ENCODE peak calls at places on chromosomes 5 and 9, in eight cellular contexts. One of them, this sample, is unnamed. For H3K4me1, the result is how much of the 10 kb centered on the place peaks cover.

GRCh38 chr9:14207352-14207995 is 106.5 kb downstream of the NFIB start:
- DNase-seq in right lobe of liver: no peak
- DNase-seq in ovary: no peak
- DNase-seq in HepG2: no peak
- DNase-seq in A549: no peak
- DNase-seq in IMR-90: no peak
- DNase-seq in transverse colon: no peak
- DNase-seq in uterus: no peak
- DNase-seq in this sample: peak

GRCh38 chr5:68932830-68933434 is 160.9 kb upstream of the SLC30A5 start:
- DNase-seq in right lobe of liver: no peak
- DNase-seq in ovary: no peak
- DNase-seq in HepG2: no peak
- DNase-seq in A549: peak
- DNase-seq in IMR-90: no peak
- DNase-seq in transverse colon: no peak
- DNase-seq in uterus: no peak
- DNase-seq in this sample: no peak

GRCh38 chr5:32158679-32158975 is 15.5 kb downstream of the GOLPH3 start:
- DNase-seq in right lobe of liver: no peak
- DNase-seq in ovary: no peak
- DNase-seq in HepG2: no peak
- DNase-seq in A549: no peak
- DNase-seq in IMR-90: no peak
- DNase-seq in transverse colon: no peak
- DNase-seq in uterus: no peak
- DNase-seq in this sample: no peak

GRCh38 chr5:1658665-1659064 is 134.9 kb upstream of the LPCAT1 start:
- DNase-seq in right lobe of liver: no peak
- DNase-seq in ovary: no peak
- DNase-seq in HepG2: no peak
- DNase-seq in A549: no peak
- DNase-seq in IMR-90: no peak
- DNase-seq in transverse colon: no peak
- DNase-seq in uterus: no peak
- DNase-seq in this sample: no peak

GRCh38 chr5:80186634-80187033 is 69.2 kb downstream of the SERINC5 start:
- DNase-seq in right lobe of liver: no peak
- DNase-seq in ovary: no peak
- DNase-seq in HepG2: no peak
- DNase-seq in A549: peak
- DNase-seq in IMR-90: no peak
- DNase-seq in transverse colon: peak
- DNase-seq in uterus: no peak
- DNase-seq in this sample: no peak

GRCh38 chr9:82356131-82356530 is 367.6 kb downstream of the SPATA31D1 start:
- DNase-seq in right lobe of liver: no peak
- DNase-seq in ovary: no peak
- DNase-seq in HepG2: no peak
- DNase-seq in A549: no peak
- DNase-seq in IMR-90: no peak
- DNase-seq in transverse colon: no peak
- DNase-seq in uterus: no peak
- DNase-seq in this sample: no peak

GRCh38 chr5:161086456-161086855 is 234.4 kb upstream of the ATP10B start:
- DNase-seq in right lobe of liver: no peak
- DNase-seq in ovary: no peak
- DNase-seq in HepG2: no peak
- DNase-seq in A549: no peak
- DNase-seq in IMR-90: peak
- DNase-seq in transverse colon: no peak
- DNase-seq in uterus: no peak
- DNase-seq in this sample: no peak

GRCh38 chr5:162990063-162990462 is 447.3 kb upstream of the CCNG1 start:
- DNase-seq in right lobe of liver: no peak
- DNase-seq in ovary: no peak
- DNase-seq in HepG2: no peak
- DNase-seq in A549: no peak
- DNase-seq in IMR-90: no peak
- DNase-seq in transverse colon: no peak
- DNase-seq in uterus: no peak
- DNase-seq in this sample: no peak

GRCh38 chr9:20611751-20612287 is 10.5 kb downstream of the MLLT3 start:
- DNase-seq in right lobe of liver: no peak
- DNase-seq in ovary: no peak
- DNase-seq in HepG2: peak
- DNase-seq in A549: peak
- DNase-seq in IMR-90: peak
- DNase-seq in transverse colon: no peak
- DNase-seq in uterus: no peak
- DNase-seq in this sample: no peak

GRCh38 chr5:152990771-152991170 is 499.7 kb upstream of the GRIA1 start:
- DNase-seq in right lobe of liver: no peak
- DNase-seq in ovary: no peak
- DNase-seq in HepG2: no peak
- DNase-seq in A549: no peak
- DNase-seq in IMR-90: no peak
- DNase-seq in transverse colon: no peak
- DNase-seq in uterus: no peak
- DNase-seq in this sample: no peak

GRCh38 chr5:153696256-153696655 is 205.8 kb downstream of the GRIA1 start:
- DNase-seq in right lobe of liver: no peak
- DNase-seq in ovary: no peak
- DNase-seq in HepG2: no peak
- DNase-seq in A549: no peak
- DNase-seq in IMR-90: no peak
- DNase-seq in transverse colon: no peak
- DNase-seq in uterus: no peak
- DNase-seq in this sample: no peak

DNA sequence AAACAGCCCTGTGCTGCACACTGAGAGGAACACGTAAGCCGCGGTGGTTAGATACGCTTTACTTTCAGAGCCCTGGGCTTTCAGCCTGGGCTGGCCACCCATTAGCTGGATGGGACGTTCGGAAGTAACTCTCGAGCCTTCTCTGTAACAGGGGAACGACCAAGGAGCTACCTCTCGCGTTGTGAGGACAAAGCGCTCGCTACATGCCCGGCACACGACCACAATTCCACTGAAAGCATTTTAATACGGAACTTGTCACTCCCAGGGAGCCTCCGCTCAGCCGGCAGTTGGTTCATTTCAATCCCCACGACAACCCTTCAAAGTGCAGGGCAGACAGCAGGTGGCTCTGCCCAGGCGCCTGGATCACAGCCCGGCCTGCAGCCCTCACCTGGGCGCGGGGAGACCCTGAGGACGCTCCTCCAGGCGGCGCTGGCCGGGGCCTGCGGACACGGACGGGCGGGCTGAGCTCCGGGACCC is 368 bp downstream of the SURF1 start:
- DNase-seq in right lobe of liver: no peak
- DNase-seq in ovary: no peak
- DNase-seq in HepG2: no peak
- DNase-seq in A549: no peak
- DNase-seq in IMR-90: no peak
- DNase-seq in transverse colon: no peak
- DNase-seq in uterus: no peak
- DNase-seq in this sample: no peak
- TF ChIP-seq CTCF in right lobe of liver: peak
- TF ChIP-seq CTCF in ovary: no peak
- TF ChIP-seq CTCF in HepG2: peak
- TF ChIP-seq CTCF in A549: peak
- TF ChIP-seq CTCF in IMR-90: no peak
- TF ChIP-seq CTCF in transverse colon: no peak
- TF ChIP-seq CTCF in uterus: no peak
- TF ChIP-seq CTCF in this sample: no peak

DNA sequence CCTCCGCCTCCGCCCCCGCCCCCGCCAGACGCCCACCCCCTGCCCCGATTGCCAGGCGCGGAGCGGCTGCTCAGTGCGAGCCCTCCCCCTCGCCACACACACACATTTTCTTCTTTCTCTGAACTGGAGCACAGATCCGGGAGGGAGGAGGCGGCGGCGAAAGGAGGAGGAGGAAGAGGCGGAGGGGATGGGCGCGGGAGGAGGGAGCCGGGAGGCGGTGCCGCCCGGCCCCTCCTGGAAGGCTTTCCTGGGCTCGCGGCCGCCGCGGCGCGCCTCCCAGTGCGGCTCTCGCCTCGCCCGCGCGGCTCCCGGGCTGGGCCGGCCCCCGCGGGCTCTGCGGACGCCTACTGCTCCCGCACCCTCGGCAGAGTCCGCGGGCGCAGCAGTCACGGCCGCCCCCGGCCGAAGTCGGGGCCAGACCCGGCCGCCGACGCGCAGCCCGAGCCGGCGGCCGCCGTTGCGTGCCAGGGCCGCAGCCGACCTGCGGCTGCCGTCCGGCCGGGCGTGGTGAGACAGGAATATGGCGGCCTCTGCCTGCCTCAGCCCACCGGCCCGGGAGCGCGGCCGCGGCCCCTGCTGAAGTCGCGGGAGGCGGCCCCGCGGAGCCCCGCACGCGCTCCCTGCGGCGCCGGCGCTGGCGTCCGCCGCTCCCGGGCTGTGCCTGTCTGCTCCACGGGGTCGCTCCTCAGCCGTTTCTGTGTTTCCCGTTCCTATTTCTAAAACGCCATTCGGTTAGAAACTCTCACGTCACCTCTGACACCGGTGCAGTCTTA is 401 bp upstream of the GNAQ start:
- DNase-seq in right lobe of liver: peak
- DNase-seq in ovary: peak
- DNase-seq in HepG2: peak
- DNase-seq in A549: peak
- DNase-seq in IMR-90: peak
- DNase-seq in transverse colon: peak
- DNase-seq in uterus: peak
- DNase-seq in this sample: peak
- TF ChIP-seq POLR2A in right lobe of liver: peak
- TF ChIP-seq POLR2A in ovary: peak
- TF ChIP-seq POLR2A in HepG2: peak
- TF ChIP-seq POLR2A in A549: peak
- TF ChIP-seq POLR2A in IMR-90: no peak
- TF ChIP-seq POLR2A in transverse colon: peak
- TF ChIP-seq POLR2A in uterus: peak
- TF ChIP-seq POLR2A in this sample: peak

GRCh38 chr9:131097948-131098278 is 1.6 kb downstream of the AIF1L start:
- DNase-seq in right lobe of liver: no peak
- DNase-seq in ovary: no peak
- DNase-seq in HepG2: no peak
- DNase-seq in A549: no peak
- DNase-seq in IMR-90: no peak
- DNase-seq in transverse colon: no peak
- DNase-seq in uterus: no peak
- DNase-seq in this sample: peak

GRCh38 chr9:131098391-131099087 is 2.2 kb downstream of the AIF1L start:
- DNase-seq in right lobe of liver: no peak
- DNase-seq in ovary: no peak
- DNase-seq in HepG2: no peak
- DNase-seq in A549: no peak
- DNase-seq in IMR-90: no peak
- DNase-seq in transverse colon: no peak
- DNase-seq in uterus: no peak
- DNase-seq in this sample: peak

GRCh38 chr9:131097259-131097947 is 1.1 kb downstream of the AIF1L start:
- DNase-seq in right lobe of liver: no peak
- DNase-seq in ovary: no peak
- DNase-seq in HepG2: no peak
- DNase-seq in A549: no peak
- DNase-seq in IMR-90: no peak
- DNase-seq in transverse colon: no peak
- DNase-seq in uterus: no peak
- DNase-seq in this sample: no peak

GRCh38 chr9:131100445-131100844 is 4.1 kb downstream of the AIF1L start:
- DNase-seq in right lobe of liver: no peak
- DNase-seq in ovary: no peak
- DNase-seq in HepG2: no peak
- DNase-seq in A549: no peak
- DNase-seq in IMR-90: no peak
- DNase-seq in transverse colon: no peak
- DNase-seq in uterus: no peak
- DNase-seq in this sample: no peak

GRCh38 chr9:131099088-131099611 is 2.8 kb downstream of the AIF1L start:
- DNase-seq in right lobe of liver: no peak
- DNase-seq in ovary: no peak
- DNase-seq in HepG2: no peak
- DNase-seq in A549: no peak
- DNase-seq in IMR-90: no peak
- DNase-seq in transverse colon: no peak
- DNase-seq in uterus: no peak
- DNase-seq in this sample: no peak
- H3K4me1 ChIP-seq in right lobe of liver: under half
- H3K4me1 ChIP-seq in ovary: under half
- H3K4me1 ChIP-seq in HepG2: under half
- H3K4me1 ChIP-seq in A549: under half
- H3K4me1 ChIP-seq in IMR-90: under half
- H3K4me1 ChIP-seq in transverse colon: under half
- H3K4me1 ChIP-seq in uterus: under half
- H3K4me1 ChIP-seq in this sample: half or more

GRCh38 chr5:90421136-90421535 is 11.6 kb upstream of the CETN3 start:
- DNase-seq in right lobe of liver: no peak
- DNase-seq in ovary: no peak
- DNase-seq in HepG2: peak
- DNase-seq in A549: peak
- DNase-seq in IMR-90: peak
- DNase-seq in transverse colon: peak
- DNase-seq in uterus: no peak
- DNase-seq in this sample: no peak
- TF ChIP-seq CTCF in right lobe of liver: peak
- TF ChIP-seq CTCF in ovary: no peak
- TF ChIP-seq CTCF in HepG2: peak
- TF ChIP-seq CTCF in A549: peak
- TF ChIP-seq CTCF in IMR-90: no peak
- TF ChIP-seq CTCF in transverse colon: no peak
- TF ChIP-seq CTCF in uterus: no peak
- TF ChIP-seq CTCF in this sample: no peak

GRCh38 chr9:92234503-92234902 is 59.0 kb downstream of the IARS1 start:
- DNase-seq in right lobe of liver: no peak
- DNase-seq in ovary: no peak
- DNase-seq in HepG2: no peak
- DNase-seq in A549: no peak
- DNase-seq in IMR-90: no peak
- DNase-seq in transverse colon: no peak
- DNase-seq in uterus: no peak
- DNase-seq in this sample: no peak
- TF ChIP-seq POLR2A in right lobe of liver: no peak
- TF ChIP-seq POLR2A in ovary: no peak
- TF ChIP-seq POLR2A in HepG2: no peak
- TF ChIP-seq POLR2A in A549: no peak
- TF ChIP-seq POLR2A in IMR-90: no peak
- TF ChIP-seq POLR2A in transverse colon: no peak
- TF ChIP-seq POLR2A in uterus: no peak
- TF ChIP-seq POLR2A in this sample: no peak